ENCODE peak calls at places on chromosomes 3 and 15, in seven cellular contexts. U, H, T, A, J, R and Z are unnamed samples.

GRCh38 chr15:98609144-98609852 is 39.0 kb upstream of the IGF1R start:
- DNase-seq in U (no peak), H (no peak), T (peak; percentile 43), A (peak; percentile 40), J (no peak), R (no peak), Z (no peak)

GRCh38 chr3:44424758-44425157 is 52.7 kb downstream of the ZNF445 start:
- DNase-seq in U (no peak), H (no peak), T (no peak), A (no peak), J (no peak), R (no peak), Z (no peak)

GRCh38 chr3:65939841-65940246 is 98.9 kb downstream of the MAGI1 start:
- DNase-seq in U (no peak), H (no peak), T (no peak), A (peak; percentile 50), J (no peak), R (no peak), Z (no peak)

GRCh38 chr15:100330629-100331215 is 11.1 kb downstream of the ADAMTS17 start:
- DNase-seq in U (no peak), H (no peak), T (no peak), A (no peak), J (no peak), R (no peak), Z (no peak)

GRCh38 chr3:78951546-78951945 is 816.3 kb downstream of the ROBO1 start:
- DNase-seq in U (no peak), H (no peak), T (no peak), A (no peak), J (no peak), R (no peak), Z (no peak)

GRCh38 chr3:66481071-66482001 is 19.5 kb downstream of the LRIG1 start:
- DNase-seq in U (no peak), H (no peak), T (no peak), A (no peak), J (no peak), R (no peak), Z (no peak)

GRCh38 chr15:27826411-27826810 is 272.7 kb downstream of the OCA2 start:
- DNase-seq in U (no peak), H (no peak), T (no peak), A (peak; percentile 18), J (no peak), R (no peak), Z (no peak)

GRCh38 chr3:177345049-177345972 is 148.0 kb upstream of the TBL1XR1 start:
- DNase-seq in U (peak; percentile 90), H (peak; percentile 81), T (peak; percentile 92), A (peak; percentile 95), J (no peak), R (peak; percentile 90), Z (peak; percentile 74)

GRCh38 chr3:36124118-36124796 is 256.0 kb upstream of the STAC start:
- DNase-seq in U (no peak), H (no peak), T (peak; percentile 20), A (peak; percentile 74), J (peak; percentile 22), R (no peak), Z (no peak)

GRCh38 chr3:20323307-20323927 is 137.4 kb upstream of the SGO1 start:
- DNase-seq in U (no peak), H (no peak), T (no peak), A (no peak), J (no peak), R (no peak), Z (no peak)

GRCh38 chr15:91271565-91272153 is 171.6 kb downstream of the SV2B start:
- DNase-seq in U (no peak), H (peak; percentile 76), T (peak; percentile 45), A (peak; percentile 67), J (peak; percentile 42), R (peak; percentile 38), Z (peak; percentile 39)

GRCh38 chr3:174862101-174862500 is 3.0 kb downstream of the NAALADL2 start:
- DNase-seq in U (no peak), H (no peak), T (peak; percentile 59), A (no peak), J (no peak), R (no peak), Z (peak; percentile 23)

GRCh38 chr15:98147415-98147814 is 186.9 kb downstream of the ARRDC4 start:
- DNase-seq in U (no peak), H (no peak), T (no peak), A (no peak), J (no peak), R (no peak), Z (no peak)

GRCh38 chr3:40258064-40258463 is 51.4 kb upstream of the EIF1B start:
- DNase-seq in U (no peak), H (no peak), T (no peak), A (no peak), J (no peak), R (no peak), Z (no peak)

GRCh38 chr3:98885851-98886250 is 15.6 kb downstream of the DCBLD2 start:
- DNase-seq in U (no peak), H (no peak), T (no peak), A (no peak), J (no peak), R (no peak), Z (no peak)

GRCh38 chr15:74920472-74920871 is 13.8 kb upstream of the FAM219B start:
- DNase-seq in U (no peak), H (no peak), T (no peak), A (no peak), J (no peak), R (no peak), Z (no peak)

GRCh38 chr3:132892956-132893355 is 145.2 kb upstream of the TMEM108 start:
- DNase-seq in U (no peak), H (no peak), T (no peak), A (no peak), J (no peak), R (no peak), Z (no peak)

GRCh38 chr3:62679988-62680387 is 195.2 kb downstream of the CADPS start:
- DNase-seq in U (no peak), H (no peak), T (no peak), A (no peak), J (no peak), R (no peak), Z (no peak)

GRCh38 chr15:66909381-66909890 is 156.0 kb upstream of the SMAD3 start:
- DNase-seq in U (no peak), H (no peak), T (no peak), A (no peak), J (no peak), R (no peak), Z (no peak)

GRCh38 chr15:68924866-68925599 is 5.3 kb upstream of the SPESP1 start:
- DNase-seq in U (peak; percentile 8), H (peak; percentile 83), T (peak; percentile 52), A (peak; percentile 92), J (peak; percentile 64), R (peak; percentile 69), Z (peak; percentile 69)

GRCh38 chr3:56887402-56888025 is 85.8 kb upstream of the ARHGEF3 start:
- DNase-seq in U (no peak), H (no peak), T (no peak), A (no peak), J (no peak), R (no peak), Z (no peak)

GRCh38 chr3:143974877-143975238 is 3.2 kb downstream of the DIPK2A start:
- DNase-seq in U (no peak), H (no peak), T (no peak), A (no peak), J (no peak), R (no peak), Z (no peak)

GRCh38 chr3:140153736-140154135 is 218.8 kb downstream of the CLSTN2 start:
- DNase-seq in U (no peak), H (no peak), T (no peak), A (no peak), J (no peak), R (no peak), Z (no peak)

GRCh38 chr15:31306426-31307269 is 20.0 kb upstream of the KLF13 start:
- DNase-seq in U (no peak), H (peak; percentile 96), T (no peak), A (no peak), J (no peak), R (peak; percentile 75), Z (peak; percentile 52)